ENCODE peak calls at places on chromosomes 5 and 9, in four cellular contexts. N is HCT116, V is SK-N-SH, Y is K562. Z is an unnamed sample. For H3K27me3, the result is how much of the 10 kb centered on the place peaks cover.

GRCh38 chr5:43207601-43208000 is 15.6 kb downstream of the NIM1K start:
- DNase-seq in N (no peak), V (no peak), Y (no peak), Z (no peak)

GRCh38 chr9:109520475-109521132 is 22.5 kb upstream of the PTPN3 start:
- DNase-seq in N (peak), V (peak), Y (peak), Z (peak)

GRCh38 chr5:138465288-138466057 is at the start of gene EGR1:
- DNase-seq in N (peak), V (peak), Y (peak), Z (peak)

GRCh38 chr5:173902743-173903142 is 14.6 kb downstream of the CPEB4 start:
- DNase-seq in N (no peak), V (no peak), Y (no peak), Z (no peak)

GRCh38 chr5:33338336-33339110 is 102.2 kb upstream of the TARS1 start:
- DNase-seq in N (no peak), V (no peak), Y (no peak), Z (no peak)

GRCh38 chr5:150623878-150624216 is 16.6 kb upstream of the SYNPO start:
- DNase-seq in N (no peak), V (no peak), Y (no peak), Z (no peak)

GRCh38 chr5:128358826-128359225 is 179.2 kb downstream of the FBN2 start:
- DNase-seq in N (no peak), V (no peak), Y (no peak), Z (no peak)

GRCh38 chr5:168295574-168296201 is 4.2 kb downstream of the WWC1 start:
- DNase-seq in N (no peak), V (peak), Y (no peak), Z (no peak)

GRCh38 chr5:18732556-18733479 is 1098.6 kb downstream of the TAF11L14 start:
- DNase-seq in N (no peak), V (no peak), Y (no peak), Z (no peak)

GRCh38 chr5:140042551-140043507 is at the start of gene NRG2:
- DNase-seq in N (peak), V (peak), Y (peak), Z (peak)

GRCh38 chr9:100595391-100596199 is 17.7 kb downstream of the CAVIN4 start:
- DNase-seq in N (peak), V (peak), Y (peak), Z (no peak)

GRCh38 chr9:137077758-137078693 is 709 bp downstream of the UAP1L1 start:
- DNase-seq in N (no peak), V (peak), Y (no peak), Z (no peak)

GRCh38 chr9:14846871-14847311 is 63.3 kb downstream of the FREM1 start:
- DNase-seq in N (peak), V (peak), Y (peak), Z (peak)

GRCh38 chr9:113898596-113898995 is 22.5 kb downstream of the ZNF618 start:
- DNase-seq in N (no peak), V (no peak), Y (no peak), Z (no peak)

GRCh38 chr9:129751841-129752801 is 721 bp downstream of the PTGES start:
- DNase-seq in N (no peak), V (peak), Y (no peak), Z (no peak)

GRCh38 chr5:175743676-175744210 is 85.9 kb downstream of the HRH2 start:
- DNase-seq in N (no peak), V (no peak), Y (no peak), Z (no peak)
- H3K27me3 ChIP-seq in N (under half), V (under half), Y (under half), Z (under half)

DNA sequence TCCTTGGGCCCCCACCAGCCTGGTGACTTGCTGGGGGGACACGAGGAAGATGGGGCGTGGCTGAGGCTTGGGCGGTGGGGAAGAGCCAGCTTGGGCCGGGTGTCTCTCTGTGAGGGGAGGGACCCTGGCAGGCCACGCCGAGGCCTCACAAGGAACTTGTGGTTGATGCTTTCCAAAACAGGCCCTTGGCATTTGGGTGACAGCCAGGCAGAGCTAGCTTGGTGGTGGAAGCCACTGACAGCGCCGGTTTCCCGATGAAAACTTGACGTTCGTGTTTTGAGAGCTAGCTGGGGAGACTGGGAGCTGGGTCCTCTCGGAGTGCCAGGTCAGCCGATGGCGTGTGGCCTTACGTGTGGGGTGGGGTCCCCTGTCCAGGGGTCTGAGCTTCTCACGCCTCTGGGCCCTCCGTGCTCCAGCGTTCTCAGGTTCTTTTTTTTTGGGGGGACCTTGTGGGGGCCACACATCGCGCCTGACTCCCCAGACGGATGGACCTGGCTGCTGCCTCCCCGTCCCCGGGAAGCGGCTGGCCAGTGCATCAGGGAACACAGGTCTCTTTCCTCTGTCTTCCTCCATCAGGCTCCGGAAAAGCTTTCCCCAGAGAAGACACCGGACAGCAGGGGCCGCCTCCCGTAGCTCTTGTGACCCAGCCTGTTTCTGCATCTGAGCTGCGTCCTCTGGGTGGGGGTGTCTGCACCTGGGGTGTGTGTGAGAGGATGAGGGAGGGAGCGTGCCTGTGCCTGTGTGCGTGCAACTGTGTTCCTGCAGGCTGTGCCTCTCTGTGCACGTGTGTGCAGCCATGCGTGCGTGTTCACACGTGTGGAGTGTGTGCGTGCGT is 129.3 kb upstream of the LPCAT1 start:
- DNase-seq in N (no peak), V (no peak), Y (no peak), Z (no peak)
- TF ChIP-seq SIN3A in N (no peak), V (no peak), Y (no peak), Z (no peak)

DNA sequence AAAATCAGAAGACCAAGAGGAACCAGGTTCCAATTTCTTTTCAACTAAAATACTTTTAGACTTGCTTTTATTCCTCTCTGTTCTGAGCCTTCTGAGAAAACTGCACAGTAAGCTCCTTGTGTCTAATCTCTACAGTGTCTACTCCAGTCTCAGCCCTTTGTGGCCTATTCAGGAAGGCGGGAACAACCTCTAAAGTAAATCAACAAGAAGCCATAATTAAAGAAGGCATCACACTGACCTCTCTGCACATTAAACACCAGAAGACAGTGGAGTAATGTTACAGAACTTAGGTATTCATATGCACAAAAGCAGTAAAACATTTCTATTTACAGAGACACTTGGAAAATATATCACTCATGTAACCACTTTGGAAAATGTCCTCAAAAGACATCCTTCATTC is 14.9 kb downstream of the XPA start:
- DNase-seq in N (no peak), V (no peak), Y (no peak), Z (no peak)
- H3K27me3 ChIP-seq in N (under half), V (under half), Y (under half), Z (under half)

DNA sequence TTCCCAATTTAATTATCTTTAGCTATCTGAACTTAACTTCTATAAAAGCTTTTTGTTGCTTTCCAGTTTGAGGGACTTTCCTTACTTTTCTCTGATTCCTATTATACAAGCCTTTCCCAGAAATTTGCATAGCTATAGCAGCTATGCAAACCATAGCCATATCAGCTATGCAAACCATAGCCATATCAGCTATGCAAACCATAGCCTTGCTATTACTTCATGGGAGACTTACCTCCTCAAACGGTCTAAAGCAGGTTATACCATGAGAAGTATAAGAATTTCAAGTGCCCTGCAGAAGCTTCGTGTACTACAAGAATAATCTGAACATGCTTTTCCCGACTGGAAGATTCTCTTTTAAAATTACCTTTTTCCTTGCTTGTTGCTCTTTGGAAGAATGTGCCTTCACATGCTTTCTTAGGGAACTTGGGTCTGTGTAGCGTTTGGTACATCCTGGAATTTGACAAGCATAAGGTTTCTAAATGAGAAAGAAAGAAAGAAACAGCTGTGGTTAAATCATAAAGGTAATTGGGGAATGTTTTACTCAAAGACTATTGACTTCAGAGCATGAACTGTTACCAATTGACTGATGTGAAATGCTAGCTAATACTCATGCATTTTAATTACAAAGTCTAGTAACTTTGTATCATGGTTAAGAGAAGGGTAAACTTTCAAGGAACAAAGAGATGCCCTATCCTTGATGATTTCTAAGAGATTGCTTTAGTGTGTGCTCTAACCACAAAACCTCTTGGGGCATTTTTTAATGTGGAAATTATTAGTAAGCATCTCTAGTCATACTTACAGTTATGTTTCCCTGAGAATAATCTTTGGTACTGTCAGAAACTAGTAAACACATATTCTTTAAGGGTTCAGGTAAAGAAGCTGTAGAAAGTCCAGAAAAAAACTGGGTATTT is 367.6 kb downstream of the GLIS3 start:
- DNase-seq in N (no peak), V (no peak), Y (no peak), Z (no peak)
- TF ChIP-seq SIN3A in N (no peak), V (no peak), Y (no peak), Z (no peak)

GRCh38 chr5:35232124-35232523 is 1.8 kb upstream of the PRLR start:
- DNase-seq in N (no peak), V (no peak), Y (no peak), Z (no peak)

GRCh38 chr5:35228304-35228703 is 2.0 kb downstream of the PRLR start:
- DNase-seq in N (no peak), V (no peak), Y (no peak), Z (no peak)

GRCh38 chr5:35229076-35230042 is 928 bp downstream of the PRLR start:
- DNase-seq in N (no peak), V (peak), Y (no peak), Z (no peak)

GRCh38 chr5:35233121-35233520 is 2.8 kb upstream of the PRLR start:
- DNase-seq in N (no peak), V (no peak), Y (no peak), Z (no peak)

GRCh38 chr5:35230043-35230611 is at the start of gene PRLR:
- DNase-seq in N (no peak), V (peak), Y (no peak), Z (no peak)
- H3K27me3 ChIP-seq in N (under half), V (under half), Y (under half), Z (under half)

DNA sequence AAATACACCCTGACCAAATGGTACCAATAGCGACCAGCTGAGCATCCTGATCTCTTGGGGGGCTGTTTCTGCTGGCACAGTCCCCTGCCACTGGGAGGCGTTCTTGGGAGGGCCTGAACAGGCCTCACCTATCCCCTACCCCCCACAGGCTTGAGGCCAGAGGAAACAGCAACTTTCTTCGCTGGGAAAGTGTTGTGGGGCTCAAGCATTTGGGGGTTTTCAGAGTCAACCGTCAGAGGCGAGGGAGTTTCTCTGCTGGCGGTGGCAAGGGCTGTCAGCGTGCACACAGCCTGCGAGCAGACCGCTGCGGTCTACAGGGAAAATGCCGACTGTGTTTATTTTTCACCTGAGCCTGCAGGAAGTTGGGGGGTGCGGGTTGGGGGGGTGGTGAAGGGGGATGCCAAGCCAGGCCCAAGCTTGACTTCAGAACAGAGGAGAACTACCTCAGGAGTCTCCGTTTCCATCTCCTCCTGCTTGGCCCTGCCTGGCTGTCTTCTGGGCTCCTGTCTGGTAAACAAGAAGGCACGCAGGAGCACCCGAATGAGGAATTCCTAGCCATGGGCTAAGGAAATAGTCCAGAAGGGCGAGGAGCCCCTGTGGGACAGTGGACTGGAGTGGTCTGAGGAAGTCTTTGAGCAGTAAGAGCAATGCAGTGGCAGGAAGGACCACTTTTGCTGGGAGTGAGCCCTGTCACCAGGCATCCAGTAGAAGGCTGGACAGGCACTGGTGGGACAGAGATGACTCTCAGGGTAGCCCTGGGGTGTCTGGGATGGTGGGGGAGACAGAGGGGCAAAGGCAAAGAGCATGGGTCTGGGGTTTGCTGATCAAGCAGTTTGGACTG is 18.1 kb downstream of the TCF7 start:
- DNase-seq in N (no peak), V (no peak), Y (no peak), Z (no peak)
- TF ChIP-seq SIN3A in N (no peak), V (no peak), Y (no peak), Z (no peak)

DNA sequence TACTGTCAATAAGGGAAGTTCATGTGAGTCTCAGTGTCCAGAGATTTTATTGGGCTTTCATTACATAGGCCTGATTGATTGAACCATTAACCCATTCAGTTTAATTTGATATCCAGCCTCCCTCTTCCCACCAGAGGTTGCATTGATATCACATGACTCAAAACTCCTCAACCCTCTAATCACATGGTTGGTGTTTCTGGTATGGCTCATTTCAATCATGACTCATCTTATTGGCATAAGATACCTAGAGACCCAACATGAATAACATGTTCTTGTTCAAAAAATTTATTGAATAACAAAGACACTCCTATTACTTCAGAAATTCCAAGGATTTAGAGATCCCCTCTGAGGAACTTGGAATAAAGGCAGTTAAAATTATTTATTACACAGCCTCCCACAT is 982.2 kb downstream of the TLE1 start:
- DNase-seq in N (no peak), V (no peak), Y (no peak), Z (no peak)
- H3K27me3 ChIP-seq in N (under half), V (under half), Y (under half), Z (under half)

GRCh38 chr5:107504424-107504823 is 166.3 kb downstream of the EFNA5 start:
- DNase-seq in N (no peak), V (no peak), Y (no peak), Z (no peak)

GRCh38 chr5:107500840-107501239 is 169.9 kb downstream of the EFNA5 start:
- DNase-seq in N (no peak), V (no peak), Y (no peak), Z (no peak)

GRCh38 chr5:107501965-107502691 is 168.6 kb downstream of the EFNA5 start:
- DNase-seq in N (no peak), V (peak), Y (no peak), Z (no peak)

GRCh38 chr5:107505763-107506534 is 164.8 kb downstream of the EFNA5 start:
- DNase-seq in N (no peak), V (no peak), Y (no peak), Z (no peak)

GRCh38 chr5:107502711-107503110 is 168.0 kb downstream of the EFNA5 start:
- DNase-seq in N (no peak), V (peak), Y (no peak), Z (no peak)
- TF ChIP-seq SIN3A in N (no peak), V (no peak), Y (no peak), Z (no peak)

GRCh38 chr5:181044662-181045305 is 4.7 kb downstream of the BTNL9 start:
- DNase-seq in N (no peak), V (no peak), Y (no peak), Z (no peak)

GRCh38 chr5:181050016-181050415 is 9.9 kb downstream of the BTNL9 start:
- DNase-seq in N (no peak), V (no peak), Y (no peak), Z (no peak)

GRCh38 chr5:181047288-181047687 is 7.2 kb downstream of the BTNL9 start:
- DNase-seq in N (no peak), V (no peak), Y (no peak), Z (no peak)

GRCh38 chr5:181045316-181045715 is 5.2 kb downstream of the BTNL9 start:
- DNase-seq in N (no peak), V (no peak), Y (peak), Z (no peak)

GRCh38 chr5:181047921-181048320 is 7.9 kb downstream of the BTNL9 start:
- DNase-seq in N (no peak), V (no peak), Y (no peak), Z (no peak)
- H3K27me3 ChIP-seq in N (under half), V (half or more), Y (under half), Z (under half)

GRCh38 chr5:105752801-105753200 is 1917.9 kb downstream of the EFNA5 start:
- DNase-seq in N (no peak), V (no peak), Y (no peak), Z (no peak)
- TF ChIP-seq SIN3A in N (no peak), V (no peak), Y (no peak), Z (no peak)

Z was measured in Panc1.